ENCODE peak calls at places on chromosomes 4 and X, in four cellular contexts. G, C, Z and P are unnamed samples.
A peak's percentile ranks its signal among the peaks of the same experiment; 100 is the strongest.

GRCh38 chrX:110853610-110854009 is 58.0 kb upstream of the CHRDL1 start:
- DNase-seq in G (no peak), C (peak; percentile 6), Z (no peak), P (peak; percentile 2)

GRCh38 chrX:149570668-149571067 is 16.6 kb downstream of the MAGEA9B start:
- DNase-seq in G (no peak), C (peak; percentile 63), Z (no peak), P (no peak)

GRCh38 chrX:17441965-17442364 is 67.0 kb downstream of the NHS start:
- DNase-seq in G (no peak), C (no peak), Z (no peak), P (no peak)

GRCh38 chr4:7799306-7799705 is 140.4 kb downstream of the AFAP1 start:
- DNase-seq in G (no peak), C (no peak), Z (peak; percentile 16), P (no peak)

GRCh38 chr4:107669068-107669467 is 51.0 kb downstream of the PAPSS1 start:
- DNase-seq in G (no peak), C (no peak), Z (no peak), P (no peak)

GRCh38 chrX:112913807-112914206 is 73.2 kb upstream of the AMOT start:
- DNase-seq in G (no peak), C (no peak), Z (no peak), P (no peak)

GRCh38 chr4:183722738-183723560 is 63.9 kb downstream of the TRAPPC11 start:
- DNase-seq in G (no peak), C (peak; percentile 30), Z (peak; percentile 85), P (peak; percentile 90)

GRCh38 chr4:86032476-86033022 is 327.3 kb downstream of the MAPK10 start:
- DNase-seq in G (no peak), C (peak; percentile 94), Z (no peak), P (no peak)

GRCh38 chr4:124060261-124060918 is 652.1 kb downstream of the ANKRD50 start:
- DNase-seq in G (peak; percentile 29), C (peak; percentile 97), Z (peak; percentile 70), P (peak; percentile 32)

GRCh38 chr4:89468632-89469031 is 161.0 kb upstream of the GPRIN3 start:
- DNase-seq in G (no peak), C (no peak), Z (no peak), P (no peak)

GRCh38 chrX:154986826-154987575 is 35.5 kb downstream of the F8 start:
- DNase-seq in G (peak; percentile 1), C (peak; percentile 38), Z (no peak), P (peak; percentile 5)

GRCh38 chr4:82666970-82667665 is 105.3 kb upstream of the TMEM150C start:
- DNase-seq in G (no peak), C (no peak), Z (no peak), P (no peak)

GRCh38 chrX:10030570-10030969 is 63.4 kb downstream of the CLDN34 start:
- DNase-seq in G (no peak), C (no peak), Z (no peak), P (no peak)

GRCh38 chr4:172962564-172963353 is 205.9 kb upstream of the GALNT7 start:
- DNase-seq in G (no peak), C (no peak), Z (no peak), P (no peak)

GRCh38 chr4:187227907-187228699 is 504.4 kb upstream of the FAT1 start:
- DNase-seq in G (no peak), C (no peak), Z (no peak), P (no peak)

GRCh38 chr4:17347445-17347844 is 164.4 kb downstream of the QDPR start:
- DNase-seq in G (peak; percentile 71), C (peak; percentile 61), Z (no peak), P (peak; percentile 38)

GRCh38 chrX:53695901-53696300 is 9.4 kb upstream of the HUWE1 start:
- DNase-seq in G (no peak), C (no peak), Z (no peak), P (no peak)

GRCh38 chr4:120228086-120228485 is 161.4 kb upstream of the MAD2L1 start:
- DNase-seq in G (no peak), C (no peak), Z (no peak), P (no peak)

GRCh38 chr4:128376303-128376702 is 88.7 kb upstream of the PGRMC2 start:
- DNase-seq in G (no peak), C (no peak), Z (no peak), P (no peak)

GRCh38 chr4:2829933-2830451 is 13.7 kb upstream of the ADD1 start:
- DNase-seq in G (no peak), C (no peak), Z (no peak), P (no peak)

GRCh38 chr4:10192331-10192730 is 75.7 kb upstream of the WDR1 start:
- DNase-seq in G (no peak), C (no peak), Z (no peak), P (no peak)

GRCh38 chr4:109942292-109942926 is 29.7 kb downstream of the EGF start:
- DNase-seq in G (no peak), C (peak; percentile 3), Z (no peak), P (no peak)

GRCh38 chr4:119559044-119559647 is 69.5 kb downstream of the PDE5A start:
- DNase-seq in G (peak; percentile 41), C (peak; percentile 78), Z (no peak), P (peak; percentile 25)

GRCh38 chrX:153572601-153573000 is 26.3 kb downstream of the CCNQ start:
- DNase-seq in G (no peak), C (no peak), Z (no peak), P (no peak)

GRCh38 chr4:42895452-42895851 is 2.9 kb downstream of the GRXCR1 start:
- DNase-seq in G (no peak), C (no peak), Z (no peak), P (no peak)

GRCh38 chr4:172232966-172233365 is 419.8 kb downstream of the GALNTL6 start:
- DNase-seq in G (no peak), C (no peak), Z (no peak), P (no peak)

GRCh38 chr4:12729384-12729783 is 754.8 kb downstream of the RAB28 start:
- DNase-seq in G (peak; percentile 39), C (peak; percentile 33), Z (no peak), P (peak; percentile 18)

GRCh38 chr4:37675587-37676290 is 10.4 kb downstream of the RELL1 start:
- DNase-seq in G (peak; percentile 95), C (no peak), Z (no peak), P (peak; percentile 90)

GRCh38 chr4:53015681-53016080 is 153.6 kb downstream of the RASL11B start:
- DNase-seq in G (peak; percentile 42), C (peak; percentile 91), Z (no peak), P (peak; percentile 60)

GRCh38 chrX:111867236-111867635 is 8.7 kb upstream of the TRPC5OS start:
- DNase-seq in G (no peak), C (no peak), Z (no peak), P (no peak)

GRCh38 chrX:66918511-66918910 is 279.6 kb upstream of the EDA2R start:
- DNase-seq in G (no peak), C (no peak), Z (no peak), P (no peak)

GRCh38 chrX:104806346-104806745 is 240.3 kb downstream of the IL1RAPL2 start:
- DNase-seq in G (no peak), C (no peak), Z (no peak), P (no peak)

DNA sequence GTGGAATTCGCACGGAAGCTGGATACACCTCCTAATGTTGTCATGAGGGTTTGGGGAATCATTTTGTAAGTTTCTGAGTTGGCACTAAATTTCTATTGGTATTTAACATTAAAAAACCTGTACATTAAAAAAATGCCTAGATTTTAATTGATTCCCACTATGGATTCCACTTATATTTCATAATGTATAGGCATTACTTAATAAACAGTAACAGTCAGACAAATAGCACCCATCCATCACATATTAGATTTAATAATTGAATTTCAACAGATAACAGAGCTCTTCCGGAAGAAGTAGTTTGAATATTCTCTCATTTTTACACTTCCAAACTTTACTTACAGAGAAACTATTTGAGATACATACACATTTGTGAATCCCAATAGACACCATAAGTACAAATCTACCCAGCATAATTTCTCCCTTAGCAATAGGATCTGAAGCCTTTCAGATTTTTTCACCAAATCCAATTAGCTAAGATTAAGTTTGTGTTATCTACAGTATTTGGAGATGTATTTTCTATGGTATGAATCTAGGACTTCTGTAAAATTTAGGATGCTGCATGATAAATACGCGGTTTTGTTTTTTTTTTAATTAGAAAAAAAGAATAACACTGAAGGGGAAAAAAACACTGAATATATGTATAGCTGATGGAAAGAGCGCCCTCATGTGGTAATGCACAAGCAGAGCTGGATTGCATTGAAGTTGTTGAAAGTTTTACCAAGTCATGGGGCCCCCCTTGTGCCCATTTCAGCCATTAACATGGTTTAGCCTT is 12.2 kb upstream of the ODAM start:
- DNase-seq in G (peak; percentile 62), C (peak; percentile 84), Z (no peak), P (peak; percentile 71)
- TF ChIP-seq CTCF in G (peak; percentile 97), C (peak; percentile 81), Z (no peak), P (peak; percentile 71)

GRCh38 chr4:1718095-1718850 is 2.9 kb downstream of the TMEM129 start:
- DNase-seq in G (peak; percentile 80), C (no peak), Z (no peak), P (no peak)
- H3K4me3 ChIP-seq in G (peak overlapping the region; percentile 76), C (no peak overlapping the region), Z (no peak overlapping the region), P (no peak overlapping the region)

GRCh38 chrX:8323356-8323755 is 141.3 kb upstream of the VCX3B start:
- DNase-seq in G (no peak), C (no peak), Z (no peak), P (peak; percentile 0)
- TF ChIP-seq CTCF in G (peak; percentile 18), C (peak; percentile 10), Z (no peak), P (peak; percentile 10)

GRCh38 chrX:108437789-108438623 is at the start of gene COL4A6:
- DNase-seq in G (no peak), C (peak; percentile 20), Z (no peak), P (no peak)

GRCh38 chrX:108439961-108440696 is 491 bp downstream of the COL4A5 start:
- DNase-seq in G (no peak), C (peak; percentile 41), Z (no peak), P (no peak)

GRCh38 chrX:108447303-108447702 is 7.7 kb downstream of the COL4A5 start:
- DNase-seq in G (no peak), C (peak; percentile 47), Z (no peak), P (no peak)

GRCh38 chrX:108439434-108439883 is at the start of gene COL4A5:
- DNase-seq in G (no peak), C (peak; percentile 90), Z (no peak), P (peak; percentile 2)

DNA sequence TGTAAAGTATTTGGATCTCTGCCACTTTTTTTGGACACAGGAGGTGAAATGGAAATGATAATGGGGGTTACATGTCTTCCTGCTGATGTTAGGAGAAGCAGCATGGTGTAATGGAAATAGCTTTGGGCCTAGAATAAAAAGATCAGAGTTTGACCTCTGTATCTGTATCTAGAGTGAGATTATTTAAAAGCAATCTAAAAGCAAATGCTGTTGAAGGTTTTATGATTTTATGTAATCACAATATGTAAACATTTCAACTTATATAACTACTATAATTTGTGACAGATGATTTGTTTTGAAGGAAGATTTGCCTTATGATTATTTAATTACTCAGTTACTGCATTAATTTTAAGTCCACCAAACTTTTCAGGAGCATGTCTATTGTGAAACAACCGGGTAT is 3.4 kb downstream of the COL4A5 start:
- DNase-seq in G (no peak), C (no peak), Z (no peak), P (no peak)
- H3K4me3 ChIP-seq in G (no peak overlapping the region), C (no peak overlapping the region), Z (no peak overlapping the region), P (no peak overlapping the region)

DNA sequence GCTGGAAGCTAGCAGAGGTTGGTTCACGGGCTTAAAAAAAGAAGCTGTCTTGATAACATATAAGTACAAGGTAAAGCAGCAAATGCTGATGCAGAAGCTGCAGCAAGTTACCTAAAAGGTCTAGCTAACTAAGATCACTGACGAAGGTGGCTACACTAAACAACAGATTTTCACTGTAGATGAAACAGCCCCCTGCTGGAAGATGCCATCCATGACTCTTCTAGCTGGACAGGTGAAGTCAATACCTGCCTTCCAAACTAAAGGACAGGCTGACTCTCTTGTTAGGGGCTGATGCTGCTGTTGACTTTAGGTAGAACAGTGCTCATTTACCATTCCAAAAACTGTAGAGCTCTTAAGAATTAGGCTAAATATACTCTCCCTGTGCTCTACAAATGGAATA is 99.5 kb downstream of the FBXW7 start:
- DNase-seq in G (peak; percentile 19), C (no peak), Z (no peak), P (no peak)
- TF ChIP-seq CTCF in G (peak; percentile 69), C (no peak), Z (no peak), P (no peak)

GRCh38 chrX:101079736-101080135 is 1.1 kb downstream of the TMEM35A start:
- DNase-seq in G (no peak), C (no peak), Z (no peak), P (no peak)
- H3K4me3 ChIP-seq in G (no peak overlapping the region), C (peak overlapping the region; percentile 34), Z (no peak overlapping the region), P (no peak overlapping the region)